ENCODE peak calls at places on chromosomes 2 and 18, in eight cellular contexts. D is activated CD8-positive, alpha-beta T cell treated with anti-CD3 and anti-CD28 coated beads for 36 hours; M is NCI-H1694 treated with DMSO at 0.1 percent for 48 hours; Y is left lung; P is activated CD4-positive, alpha-beta T cell treated with anti-CD3 and anti-CD28 coated beads, Interleukin-2, amount 50 U/mL, for 1 hour; K is activated CD8-positive, alpha-beta memory T cell treated with anti-CD3 and anti-CD28 coated beads for 48 hours; H is posterior cingulate gyrus; J is activated CD4-positive, CD25-positive, alpha-beta regulatory T cell treated with anti-CD3 and anti-CD28 coated beads, Interleukin-2, amount 50 U/mL, for 72 hours. A is an unnamed sample.

GRCh38 chr18:79786781-79787526 is 10.8 kb upstream of the KCNG2 start:
- DNase-seq in D (no peak), M (no peak), Y (no peak), P (no peak), K (no peak), H (no peak), J (no peak), A (no peak)

GRCh38 chr18:59846814-59847490 is 52.8 kb upstream of the PMAIP1 start:
- DNase-seq in D (peak; percentile 83), M (no peak), Y (no peak), P (no peak), K (peak; percentile 13), H (no peak), J (peak; percentile 60), A (peak; percentile 37)

GRCh38 chr2:240898108-240898730 is 2.3 kb upstream of the MAB21L4 start:
- DNase-seq in D (no peak), M (no peak), Y (peak; percentile 72), P (no peak), K (no peak), H (no peak), J (no peak), A (no peak)

GRCh38 chr2:193349642-193350041 is 1154.9 kb upstream of the TMEFF2 start:
- DNase-seq in D (no peak), M (no peak), Y (no peak), P (no peak), K (no peak), H (no peak), J (no peak), A (no peak)

GRCh38 chr2:7026740-7027139 is 109.5 kb downstream of the RNF144A start:
- DNase-seq in D (no peak), M (no peak), Y (no peak), P (no peak), K (no peak), H (no peak), J (no peak), A (no peak)

GRCh38 chr2:45651415-45652089 is at the start of gene PRKCE:
- DNase-seq in D (peak; percentile 71), M (no peak), Y (peak; percentile 88), P (peak; percentile 48), K (no peak), H (peak; percentile 47), J (peak; percentile 53), A (peak; percentile 45)

GRCh38 chr2:20762945-20763683 is 59.8 kb downstream of the LDAH start:
- DNase-seq in D (no peak), M (no peak), Y (no peak), P (no peak), K (no peak), H (no peak), J (no peak), A (no peak)

GRCh38 chr2:11389551-11390528 is 45.4 kb upstream of the ROCK2 start:
- DNase-seq in D (no peak), M (no peak), Y (no peak), P (no peak), K (no peak), H (no peak), J (no peak), A (peak; percentile 83)

GRCh38 chr2:142136571-142136970 is 5.8 kb upstream of the LRP1B start:
- DNase-seq in D (no peak), M (no peak), Y (no peak), P (no peak), K (no peak), H (no peak), J (no peak), A (no peak)